ENCODE peak calls at places on chromosomes 2 and 18, in four cellular contexts. S is left ventricle myocardium inferior, T is pancreas, Q is mammary epithelial cell. Z is an unnamed sample. For H3K4me1, the result is how much of the 10 kb centered on the place peaks cover.

GRCh38 chr2:121088251-121089004 is 196.6 kb downstream of the TFCP2L1 start:
- DNase-seq in S (peak), T (no peak), Q (no peak), Z (no peak)

GRCh38 chr2:199329466-199329865 is 128.3 kb downstream of the SATB2 start:
- DNase-seq in S (no peak), T (no peak), Q (no peak), Z (no peak)

GRCh38 chr2:9228088-9228751 is 21.6 kb downstream of the ASAP2 start:
- DNase-seq in S (no peak), T (no peak), Q (no peak), Z (no peak)

GRCh38 chr18:62539284-62540168 is 16.7 kb downstream of the ZCCHC2 start:
- DNase-seq in S (no peak), T (no peak), Q (no peak), Z (no peak)

GRCh38 chr18:55489034-55489741 is 98.8 kb downstream of the TCF4 start:
- DNase-seq in S (no peak), T (no peak), Q (no peak), Z (no peak)

GRCh38 chr18:25704096-25704870 is 352.3 kb upstream of the ZNF521 start:
- DNase-seq in S (no peak), T (no peak), Q (no peak), Z (no peak)

GRCh38 chr2:223222397-223222796 is 170.4 kb downstream of the KCNE4 start:
- DNase-seq in S (no peak), T (no peak), Q (peak), Z (no peak)

GRCh38 chr2:158025263-158025996 is 76.2 kb upstream of the UPP2 start:
- DNase-seq in S (no peak), T (no peak), Q (no peak), Z (no peak)

GRCh38 chr2:4499316-4499715 is 795.9 kb downstream of the DCDC2C start:
- DNase-seq in S (no peak), T (no peak), Q (no peak), Z (no peak)

GRCh38 chr2:1582891-1583341 is 161.4 kb downstream of the PXDN start:
- DNase-seq in S (no peak), T (no peak), Q (no peak), Z (no peak)

GRCh38 chr2:205889073-205889472 is 196.9 kb downstream of the INO80D start:
- DNase-seq in S (no peak), T (no peak), Q (peak), Z (no peak)

GRCh38 chr2:188522517-188522916 is 230.8 kb downstream of the GULP1 start:
- DNase-seq in S (no peak), T (no peak), Q (no peak), Z (no peak)

GRCh38 chr2:210046851-210047486 is 44.5 kb downstream of the RPE start:
- DNase-seq in S (no peak), T (no peak), Q (no peak), Z (no peak)

GRCh38 chr2:233264667-233265066 is 13.2 kb downstream of the ATG16L1 start:
- DNase-seq in S (no peak), T (no peak), Q (no peak), Z (peak)

GRCh38 chr2:171225302-171225980 is 64.7 kb upstream of the TLK1 start:
- DNase-seq in S (no peak), T (no peak), Q (peak), Z (no peak)

GRCh38 chr18:27400001-27400400 is 214.9 kb upstream of the CHST9 start:
- DNase-seq in S (no peak), T (no peak), Q (no peak), Z (no peak)

GRCh38 chr2:169080250-169081035 is 11.1 kb downstream of the DHRS9 start:
- DNase-seq in S (no peak), T (no peak), Q (peak), Z (no peak)

GRCh38 chr2:149617057-149617456 is 29.5 kb upstream of the MMADHC start:
- DNase-seq in S (no peak), T (no peak), Q (no peak), Z (no peak)

GRCh38 chr2:19508-19907 is 26.8 kb downstream of the FAM110C start:
- DNase-seq in S (no peak), T (no peak), Q (no peak), Z (peak)
- H3K4me1 ChIP-seq in S (under half), T (half or more), Q (under half), Z (under half)

DNA sequence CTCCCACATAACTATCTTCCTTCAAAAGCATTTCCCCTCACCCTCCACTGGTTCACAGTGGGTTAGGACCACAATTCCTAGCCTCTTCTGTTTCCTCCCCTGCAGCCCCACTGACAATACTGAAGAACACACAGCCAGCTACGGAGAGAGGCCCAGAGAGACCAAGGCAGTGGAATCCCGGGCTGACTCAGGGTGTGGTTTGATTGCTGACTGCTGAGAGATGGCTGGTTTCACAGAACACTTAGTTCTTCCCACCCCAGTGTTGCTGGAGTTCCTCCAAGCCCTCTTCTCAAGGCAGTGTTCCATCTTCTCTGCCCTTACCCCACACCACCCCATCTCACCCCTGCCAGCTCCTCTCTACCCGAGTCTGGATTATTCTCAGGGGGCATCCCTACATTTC is 43.3 kb upstream of the ZFP36L2 start:
- DNase-seq in S (peak), T (no peak), Q (no peak), Z (no peak)
- H3K27ac ChIP-seq in S (peak), T (no peak), Q (no peak), Z (peak)

DNA sequence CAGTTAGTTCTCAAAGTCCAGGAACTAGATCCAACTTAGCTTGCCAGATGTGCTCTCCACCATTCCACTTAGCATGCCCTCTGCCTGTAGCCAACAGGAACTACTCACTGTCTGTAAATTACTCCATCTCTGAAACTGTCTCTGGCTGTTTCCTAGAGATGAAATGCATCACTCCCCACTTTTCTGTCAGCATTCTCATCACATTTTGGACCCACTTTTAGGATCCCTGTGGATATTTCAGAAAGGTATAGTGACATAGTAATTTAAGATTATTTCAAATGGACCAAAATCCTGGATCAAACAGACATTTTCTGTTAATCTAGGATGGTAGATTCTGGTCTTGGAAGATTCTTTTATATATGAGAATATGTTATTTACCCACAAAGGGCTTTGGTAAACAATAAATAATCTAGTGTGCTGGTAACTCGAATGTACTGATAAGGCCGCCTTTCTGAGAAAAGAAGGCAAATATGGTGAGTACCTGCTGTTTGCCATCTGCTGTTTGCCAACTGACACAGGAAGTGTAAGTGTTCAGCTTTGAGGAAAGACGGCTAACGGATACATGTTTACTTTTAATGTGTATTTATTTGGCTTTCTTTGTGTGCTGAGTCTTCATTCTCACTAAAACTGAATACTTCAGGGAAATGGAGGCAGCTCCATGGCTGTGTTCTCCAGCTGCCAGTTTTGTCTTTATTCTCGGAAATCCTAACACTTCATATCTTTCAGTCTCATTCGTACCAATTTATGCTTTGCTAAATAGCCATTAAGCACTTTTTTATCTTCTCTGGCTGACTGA is 79.5 kb downstream of the EVA1A start:
- DNase-seq in S (no peak), T (no peak), Q (peak), Z (no peak)
- TF ChIP-seq CTCF in S (no peak), T (no peak), Q (peak), Z (peak)

DNA sequence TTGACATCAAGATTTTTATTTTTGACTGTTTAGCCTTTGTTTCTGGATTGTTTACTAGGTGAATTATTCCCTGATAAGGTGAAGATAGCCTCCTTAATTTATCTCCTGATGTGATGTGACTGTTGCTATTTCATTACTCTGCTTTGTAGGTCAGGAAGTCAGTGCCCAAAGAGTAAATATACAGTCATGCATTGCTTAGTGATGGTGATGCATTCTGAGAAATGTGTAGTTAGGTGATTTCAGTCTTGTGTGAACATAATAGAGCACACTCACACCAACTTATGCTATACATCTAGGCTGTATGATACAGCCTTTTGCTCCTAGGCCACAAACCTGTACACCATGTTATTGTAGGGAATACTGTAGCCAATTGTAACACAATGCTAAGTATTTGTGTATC is 102.4 kb upstream of the THUMPD2 start:
- DNase-seq in S (no peak), T (no peak), Q (peak), Z (no peak)
- H3K4me1 ChIP-seq in S (under half), T (under half), Q (under half), Z (under half)

DNA sequence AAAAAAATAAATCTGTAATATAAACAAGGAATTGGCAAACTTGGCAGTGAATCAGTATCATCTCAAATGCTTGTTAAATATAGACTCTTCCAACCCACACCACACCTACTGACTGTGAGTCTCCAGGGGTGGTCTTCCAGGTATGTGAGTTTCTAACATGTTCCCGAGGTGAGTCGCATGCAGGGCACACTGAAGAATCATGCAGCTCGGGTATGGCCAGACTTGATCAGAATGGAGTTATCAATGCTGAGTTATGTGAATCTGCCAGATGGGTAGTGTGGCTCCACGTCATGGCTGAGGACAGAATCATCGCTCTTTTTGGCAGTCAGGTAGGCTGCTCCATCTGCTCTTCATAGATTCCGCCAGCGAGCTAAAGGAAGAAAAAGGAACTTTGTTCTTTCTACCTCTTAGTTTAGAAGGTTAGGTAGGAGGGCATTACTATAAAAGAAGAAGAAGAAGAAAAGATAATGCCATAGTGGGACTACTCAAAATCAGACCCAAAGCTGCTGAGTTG is 1279.7 kb upstream of the ZEB2 start:
- DNase-seq in S (no peak), T (no peak), Q (no peak), Z (no peak)
- H3K27ac ChIP-seq in S (no peak), T (no peak), Q (no peak), Z (no peak)

DNA sequence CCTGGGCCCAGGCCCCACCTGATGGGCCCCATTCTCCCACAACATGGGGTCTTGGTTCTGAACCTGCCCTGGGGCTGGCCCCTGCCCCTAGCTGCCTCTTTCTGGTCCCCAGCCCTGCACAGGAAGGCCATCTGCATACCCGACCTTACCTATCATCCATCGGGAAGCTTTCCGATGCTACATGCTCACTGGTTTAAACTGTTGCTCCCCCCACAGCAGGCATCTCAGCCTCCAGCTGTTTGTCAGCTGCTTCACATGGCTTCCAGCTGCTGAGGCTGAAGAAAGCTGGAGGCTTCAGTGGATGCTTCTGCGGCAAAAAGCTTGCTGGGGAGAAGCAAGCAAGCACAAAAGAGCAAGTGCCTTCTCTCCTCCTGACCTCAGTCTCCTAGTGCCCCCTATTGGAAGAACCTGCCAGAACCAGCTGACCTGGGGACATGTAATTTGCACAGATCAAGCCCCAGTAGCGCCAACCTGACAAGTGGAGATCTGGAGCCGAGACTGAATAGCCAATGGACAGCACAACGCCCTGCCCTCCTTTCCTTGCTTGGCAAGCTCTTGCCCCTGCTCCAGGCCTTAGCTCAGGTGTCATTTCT is 24.1 kb upstream of the RHOB start:
- DNase-seq in S (no peak), T (no peak), Q (peak), Z (no peak)
- TF ChIP-seq CTCF in S (peak), T (no peak), Q (peak), Z (no peak)

GRCh38 chr2:10405441-10405840 is 42.7 kb downstream of the ODC1 start:
- DNase-seq in S (peak), T (no peak), Q (peak), Z (no peak)
- H3K4me1 ChIP-seq in S (half or more), T (under half), Q (half or more), Z (under half)

GRCh38 chr2:25594991-25595390 is 78.4 kb downstream of the DTNB start:
- DNase-seq in S (no peak), T (no peak), Q (no peak), Z (no peak)
- H3K27ac ChIP-seq in S (no peak), T (no peak), Q (no peak), Z (no peak)

DNA sequence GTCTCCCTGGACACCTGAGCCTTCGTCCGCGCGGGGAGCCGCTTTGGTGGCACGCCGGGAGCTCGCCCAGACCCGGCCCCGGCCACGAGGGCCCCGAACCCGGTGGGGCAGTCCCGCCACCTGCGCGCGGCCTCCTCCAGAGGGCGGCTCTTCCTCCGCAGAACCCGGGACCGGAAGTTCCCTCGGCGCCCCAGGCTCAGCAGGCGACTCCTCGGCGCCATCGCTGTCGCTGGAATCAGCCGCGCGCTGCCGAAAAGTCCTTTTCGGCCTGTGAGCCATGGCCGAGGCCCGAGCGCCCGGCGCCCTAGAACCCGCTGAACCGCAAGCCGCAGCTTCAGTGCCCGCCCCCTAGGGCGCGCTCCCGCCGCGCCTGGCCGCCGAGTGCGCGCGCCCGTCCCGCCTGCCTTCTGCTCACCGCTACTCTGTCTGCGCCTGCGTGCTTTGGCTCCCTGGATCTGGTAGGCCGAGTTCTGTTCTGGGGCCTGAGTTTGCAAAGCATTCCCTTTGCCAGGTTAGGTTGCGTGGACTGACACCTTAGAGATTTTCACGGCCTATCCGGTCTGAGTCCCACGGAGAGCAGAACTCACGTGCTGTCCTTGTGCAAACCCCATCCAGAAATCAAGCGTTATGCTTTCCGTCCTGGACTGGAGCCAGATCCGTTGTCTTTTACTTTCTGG is at the start of gene GCFC2:
- DNase-seq in S (peak), T (peak), Q (peak), Z (peak)
- TF ChIP-seq CTCF in S (peak), T (no peak), Q (no peak), Z (peak)

DNA sequence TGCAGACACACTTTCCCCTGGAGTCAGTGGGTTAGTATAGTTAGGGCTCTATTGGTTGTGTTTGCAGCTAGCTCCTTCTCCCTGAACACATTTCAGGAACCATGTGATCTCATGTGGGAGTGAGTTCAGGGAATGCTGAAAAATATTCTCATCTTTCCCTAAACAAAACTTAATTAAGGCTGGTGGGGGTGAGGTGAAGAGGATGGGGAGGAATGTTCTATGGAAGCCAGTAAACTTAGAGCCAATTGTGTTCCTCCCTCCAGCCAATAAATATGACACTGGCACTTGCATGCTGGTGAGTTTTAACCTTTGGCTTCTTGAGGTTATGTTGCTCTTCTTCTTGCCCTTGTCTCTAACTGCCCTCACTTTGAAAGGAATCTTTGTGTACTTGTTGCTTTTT is 964 bp downstream of the MGAT5 start:
- DNase-seq in S (no peak), T (no peak), Q (no peak), Z (no peak)
- H3K4me1 ChIP-seq in S (half or more), T (under half), Q (under half), Z (under half)